ENCODE peak calls at places on chromosomes 13 and 19, in eight cellular contexts. V, H, N, I, T, U, Y and M are unnamed samples.

GRCh38 chr13:102089177-102089576 is 312.7 kb downstream of the FGF14 start:
- DNase-seq in V (no peak), H (peak; percentile 20), N (no peak), I (no peak), T (no peak), U (no peak), Y (no peak), M (no peak)

GRCh38 chr19:16288544-16288943 is 36.1 kb upstream of the KLF2 start:
- DNase-seq in V (no peak), H (no peak), N (no peak), I (no peak), T (no peak), U (no peak), Y (no peak), M (no peak)

GRCh38 chr19:49441210-49441959 is at the start of gene SLC17A7:
- DNase-seq in V (peak; percentile 72), H (no peak), N (peak; percentile 70), I (no peak), T (no peak), U (peak; percentile 52), Y (no peak), M (no peak)

GRCh38 chr13:101092985-101093384 is 323.3 kb downstream of the NALCN start:
- DNase-seq in V (no peak), H (no peak), N (no peak), I (no peak), T (no peak), U (peak; percentile 5), Y (no peak), M (no peak)

GRCh38 chr13:27658569-27658968 is 36.9 kb downstream of the POLR1D start:
- DNase-seq in V (no peak), H (peak; percentile 22), N (no peak), I (no peak), T (no peak), U (no peak), Y (no peak), M (no peak)

GRCh38 chr19:1767464-1767933 is 14.2 kb downstream of the ONECUT3 start:
- DNase-seq in V (no peak), H (no peak), N (peak; percentile 66), I (no peak), T (no peak), U (peak; percentile 77), Y (no peak), M (no peak)

GRCh38 chr19:16040642-16041041 is 35.7 kb upstream of the TPM4 start:
- DNase-seq in V (no peak), H (no peak), N (no peak), I (no peak), T (no peak), U (no peak), Y (no peak), M (no peak)

GRCh38 chr19:40013991-40014390 is 17.1 kb downstream of the ZNF546 start:
- DNase-seq in V (no peak), H (no peak), N (no peak), I (no peak), T (no peak), U (no peak), Y (no peak), M (no peak)

GRCh38 chr19:41862445-41862986 is 2.5 kb downstream of the RPS19 start:
- DNase-seq in V (no peak), H (no peak), N (no peak), I (no peak), T (no peak), U (no peak), Y (no peak), M (no peak)

GRCh38 chr13:79807554-79807953 is 326.6 kb downstream of the NDFIP2 start:
- DNase-seq in V (no peak), H (no peak), N (no peak), I (no peak), T (no peak), U (no peak), Y (no peak), M (no peak)

GRCh38 chr19:3029070-3029923 is at the start of gene TLE2:
- DNase-seq in V (no peak), H (no peak), N (no peak), I (no peak), T (no peak), U (no peak), Y (no peak), M (no peak)

GRCh38 chr19:48745208-48745995 is 1.3 kb downstream of the IZUMO1 start:
- DNase-seq in V (peak; percentile 63), H (peak; percentile 66), N (peak; percentile 75), I (no peak), T (no peak), U (peak; percentile 69), Y (peak; percentile 44), M (no peak)

GRCh38 chr13:27270594-27271520 is at the start of gene RASL11A:
- DNase-seq in V (peak; percentile 86), H (peak; percentile 91), N (peak; percentile 64), I (peak; percentile 86), T (no peak), U (peak; percentile 62), Y (peak; percentile 86), M (no peak)

GRCh38 chr19:42850981-42851717 is 28.4 kb downstream of the PSG1 start:
- DNase-seq in V (peak; percentile 84), H (peak; percentile 87), N (no peak), I (peak; percentile 29), T (peak; percentile 96), U (peak; percentile 74), Y (no peak), M (peak; percentile 88)

GRCh38 chr13:85666356-85666755 is 132.9 kb downstream of the SLITRK6 start:
- DNase-seq in V (no peak), H (no peak), N (no peak), I (no peak), T (no peak), U (no peak), Y (no peak), M (no peak)

GRCh38 chr13:51844862-51845573 is at the start of gene TMEM272:
- DNase-seq in V (no peak), H (peak; percentile 17), N (peak; percentile 70), I (peak; percentile 24), T (no peak), U (peak; percentile 62), Y (peak; percentile 46), M (no peak)

GRCh38 chr19:38538793-38539528 is 78.8 kb downstream of the MAP4K1 start:
- DNase-seq in V (no peak), H (no peak), N (peak; percentile 52), I (no peak), T (no peak), U (no peak), Y (no peak), M (no peak)

GRCh38 chr13:37187110-37187509 is 81.6 kb upstream of the CSNK1A1L start:
- DNase-seq in V (no peak), H (peak; percentile 73), N (no peak), I (no peak), T (no peak), U (no peak), Y (no peak), M (no peak)

GRCh38 chr19:39082167-39082566 is 2.0 kb upstream of the ACP7 start:
- DNase-seq in V (no peak), H (no peak), N (no peak), I (no peak), T (no peak), U (no peak), Y (no peak), M (no peak)

GRCh38 chr19:5171711-5172110 is 168.9 kb downstream of the PTPRS start:
- DNase-seq in V (no peak), H (no peak), N (no peak), I (no peak), T (no peak), U (no peak), Y (no peak), M (no peak)